ENCODE peak calls at places on chromosomes 11 and 22, in nine cellular contexts. D is stimulated activated CD4-positive, alpha-beta T cell treated with anti-CD3 and anti-CD28 coated beads, Interleukin-4, amount 100 ng/mL, for 1 hour; V is fibroblast of the conjunctiva; B is OCI-LY7; Y is epithelial cell of esophagus; X is activated naive CD8-positive, alpha-beta T cell treated with anti-CD3 and anti-CD28 coated beads, Interleukin-2, amount 50 U/mL, for 24 hours; W is B cell; E is uterus; S is fibroblast of pulmonary artery. P is an unnamed sample.

GRCh38 chr22:50701076-50701419 is 28.4 kb downstream of the SHANK3 start:
- DNase-seq in D (no peak), V (no peak), B (no peak), Y (no peak), X (no peak), W (no peak), E (no peak), S (no peak), P (no peak)

GRCh38 chr22:23521442-23522113 is 58.5 kb downstream of the IGLL1 start:
- DNase-seq in D (peak; percentile 57), V (peak; percentile 74), B (peak; percentile 85), Y (peak; percentile 67), X (peak; percentile 83), W (peak; percentile 92), E (peak; percentile 86), S (peak; percentile 97), P (peak; percentile 90)

GRCh38 chr11:120710354-120711187 is 199.0 kb downstream of the GRIK4 start:
- DNase-seq in D (no peak), V (peak; percentile 62), B (no peak), Y (peak; percentile 65), X (no peak), W (no peak), E (peak; percentile 75), S (peak; percentile 84), P (peak; percentile 15)

GRCh38 chr11:47399860-47400812 is 8.3 kb upstream of the SLC39A13 start:
- DNase-seq in D (peak; percentile 41), V (no peak), B (peak; percentile 92), Y (no peak), X (no peak), W (peak; percentile 66), E (no peak), S (no peak), P (no peak)

GRCh38 chr11:76721755-76722677 is 51.5 kb upstream of the LRRC32 start:
- DNase-seq in D (peak; percentile 77), V (peak; percentile 68), B (peak; percentile 67), Y (peak; percentile 79), X (peak; percentile 85), W (peak; percentile 78), E (peak; percentile 84), S (peak; percentile 84), P (peak; percentile 85)

GRCh38 chr22:44625981-44626687 is 75.9 kb upstream of the PRR5 start:
- DNase-seq in D (peak; percentile 73), V (no peak), B (peak; percentile 68), Y (peak; percentile 62), X (peak; percentile 77), W (peak; percentile 83), E (peak; percentile 69), S (peak; percentile 63), P (peak; percentile 76)

GRCh38 chr11:91730071-91730470 is 494.5 kb upstream of the FAT3 start:
- DNase-seq in D (no peak), V (no peak), B (no peak), Y (no peak), X (no peak), W (no peak), E (no peak), S (peak; percentile 0), P (no peak)

GRCh38 chr11:36237341-36237740 is 51.9 kb downstream of the COMMD9 start:
- DNase-seq in D (no peak), V (no peak), B (no peak), Y (no peak), X (no peak), W (no peak), E (no peak), S (no peak), P (no peak)

GRCh38 chr22:24392218-24392931 is 35.0 kb upstream of the ADORA2A start:
- DNase-seq in D (no peak), V (no peak), B (no peak), Y (no peak), X (no peak), W (no peak), E (no peak), S (no peak), P (no peak)

GRCh38 chr22:47292546-47293320 is 530.3 kb downstream of the TBC1D22A start:
- DNase-seq in D (no peak), V (no peak), B (no peak), Y (no peak), X (no peak), W (no peak), E (peak; percentile 1), S (peak; percentile 22), P (no peak)

GRCh38 chr22:21642584-21643448 is 714 bp downstream of the SDF2L1 start:
- DNase-seq in D (peak; percentile 66), V (no peak), B (peak; percentile 84), Y (peak; percentile 67), X (peak; percentile 75), W (peak; percentile 68), E (no peak), S (peak; percentile 52), P (peak; percentile 30)

GRCh38 chr11:105265859-105266258 is 126.3 kb upstream of the CARD18 start:
- DNase-seq in D (no peak), V (peak; percentile 13), B (no peak), Y (peak; percentile 83), X (no peak), W (no peak), E (no peak), S (peak; percentile 55), P (no peak)

GRCh38 chr11:42299780-42300179 is 840.3 kb upstream of the LRRC4C start:
- DNase-seq in D (no peak), V (no peak), B (no peak), Y (no peak), X (no peak), W (no peak), E (no peak), S (no peak), P (no peak)

GRCh38 chr11:114820621-114821020 is 142.3 kb downstream of the NXPE2 start:
- DNase-seq in D (no peak), V (no peak), B (no peak), Y (no peak), X (no peak), W (no peak), E (no peak), S (no peak), P (no peak)

GRCh38 chr22:48241658-48242057 is 1479.2 kb downstream of the TBC1D22A start:
- DNase-seq in D (no peak), V (no peak), B (no peak), Y (no peak), X (no peak), W (peak; percentile 23), E (no peak), S (no peak), P (no peak)

GRCh38 chr11:28417601-28418323 is 309.6 kb downstream of the METTL15 start:
- DNase-seq in D (no peak), V (no peak), B (no peak), Y (no peak), X (no peak), W (no peak), E (no peak), S (no peak), P (no peak)

GRCh38 chr22:39808087-39808486 is 85.5 kb downstream of the ENTHD1 start:
- DNase-seq in D (peak; percentile 26), V (no peak), B (peak; percentile 36), Y (peak; percentile 24), X (peak; percentile 52), W (no peak), E (no peak), S (peak; percentile 16), P (no peak)

GRCh38 chr11:106503901-106504300 is 426.4 kb downstream of the AASDHPPT start:
- DNase-seq in D (no peak), V (no peak), B (no peak), Y (no peak), X (no peak), W (no peak), E (no peak), S (peak; percentile 21), P (no peak)

GRCh38 chr11:45660717-45661416 is 4.6 kb downstream of the CHST1 start:
- DNase-seq in D (no peak), V (no peak), B (no peak), Y (no peak), X (no peak), W (no peak), E (no peak), S (no peak), P (no peak)

GRCh38 chr11:78432058-78432515 is 14.5 kb upstream of the GAB2 start:
- DNase-seq in D (no peak), V (no peak), B (no peak), Y (no peak), X (no peak), W (peak; percentile 30), E (peak; percentile 55), S (peak; percentile 36), P (no peak)

GRCh38 chr11:7332962-7333361 is 81.3 kb downstream of the SYT9 start:
- DNase-seq in D (no peak), V (no peak), B (no peak), Y (no peak), X (no peak), W (no peak), E (no peak), S (no peak), P (no peak)

GRCh38 chr22:38958359-38958943 is 1.0 kb downstream of the APOBEC3A start:
- DNase-seq in D (no peak), V (no peak), B (no peak), Y (no peak), X (no peak), W (no peak), E (no peak), S (no peak), P (no peak)

GRCh38 chr11:133507185-133507584 is 25.1 kb downstream of the OPCML start:
- DNase-seq in D (no peak), V (no peak), B (no peak), Y (no peak), X (no peak), W (no peak), E (no peak), S (no peak), P (no peak)

GRCh38 chr22:29154364-29155048 is 51.2 kb upstream of the EMID1 start:
- DNase-seq in D (peak; percentile 62), V (peak; percentile 46), B (peak; percentile 54), Y (peak; percentile 66), X (peak; percentile 77), W (peak; percentile 63), E (peak; percentile 56), S (peak; percentile 64), P (peak; percentile 83)

GRCh38 chr11:5004429-5005274 is 10.0 kb downstream of the OR51L1 start:
- DNase-seq in D (peak; percentile 7), V (peak; percentile 29), B (peak; percentile 38), Y (peak; percentile 71), X (peak; percentile 18), W (peak; percentile 23), E (no peak), S (peak; percentile 72), P (peak; percentile 21)

GRCh38 chr11:125593113-125593761 is 585 bp downstream of the STT3A start:
- DNase-seq in D (no peak), V (no peak), B (no peak), Y (peak; percentile 34), X (peak; percentile 35), W (no peak), E (no peak), S (peak; percentile 39), P (no peak)

GRCh38 chr22:39220897-39221850 is 23.6 kb downstream of the PDGFB start:
- DNase-seq in D (no peak), V (no peak), B (no peak), Y (peak; percentile 94), X (no peak), W (no peak), E (no peak), S (peak; percentile 88), P (no peak)

GRCh38 chr22:31929126-31929928 is 15.0 kb upstream of the YWHAH start:
- DNase-seq in D (no peak), V (no peak), B (no peak), Y (no peak), X (no peak), W (no peak), E (no peak), S (no peak), P (no peak)

GRCh38 chr11:2295971-2296912 is 5.5 kb downstream of the C11orf21 start:
- DNase-seq in D (no peak), V (no peak), B (no peak), Y (no peak), X (peak; percentile 1), W (no peak), E (no peak), S (no peak), P (no peak)

GRCh38 chr11:120801801-120802689 is 221.9 kb upstream of the TBCEL start:
- DNase-seq in D (peak; percentile 49), V (peak; percentile 17), B (peak; percentile 72), Y (peak; percentile 66), X (peak; percentile 58), W (peak; percentile 59), E (peak; percentile 53), S (peak; percentile 70), P (peak; percentile 44)

GRCh38 chr22:32665676-32666075 is 135.8 kb upstream of the TIMP3 start:
- DNase-seq in D (no peak), V (no peak), B (no peak), Y (peak; percentile 84), X (no peak), W (no peak), E (no peak), S (no peak), P (no peak)